ENCODE peak calls at places on chromosome 1, in nine cellular contexts. K is PC-3; R is GDM1; Q is naive thymus-derived CD4-positive, alpha-beta T cell; Z is DMS79; F is AG08396; A is activated T-cell treated with anti-CD3 and anti-CD28 coated beads, Interleukin-2, amount 50 U/mL, for 24 hours; M is GM12878; L is D341Med. O is an unnamed sample.

GRCh38 chr1:110223127-110223526 is 13.0 kb downstream of the KCNC4 start:
- DNase-seq in K (no peak), R (no peak), Q (no peak), Z (no peak), F (no peak), A (no peak), M (no peak), L (no peak), O (no peak)

GRCh38 chr1:205071801-205072200 is 12.5 kb downstream of the TMEM81 start:
- DNase-seq in K (no peak), R (no peak), Q (no peak), Z (no peak), F (no peak), A (peak), M (no peak), L (peak), O (peak)

GRCh38 chr1:170721621-170722020 is 57.7 kb downstream of the PRRX1 start:
- DNase-seq in K (no peak), R (no peak), Q (no peak), Z (no peak), F (no peak), A (no peak), M (no peak), L (no peak), O (no peak)

GRCh38 chr1:60620107-60620506 is 462.3 kb upstream of the NFIA start:
- DNase-seq in K (no peak), R (no peak), Q (no peak), Z (no peak), F (no peak), A (no peak), M (no peak), L (no peak), O (no peak)

GRCh38 chr1:24793762-24794161 is 48.5 kb downstream of the CLIC4 start:
- DNase-seq in K (no peak), R (no peak), Q (no peak), Z (no peak), F (peak), A (no peak), M (no peak), L (no peak), O (no peak)

GRCh38 chr1:226410958-226411357 is 3.1 kb upstream of the PARP1 start:
- DNase-seq in K (no peak), R (no peak), Q (no peak), Z (no peak), F (no peak), A (no peak), M (no peak), L (no peak), O (no peak)

GRCh38 chr1:156365754-156366153 is 3.3 kb upstream of the RHBG start:
- DNase-seq in K (no peak), R (no peak), Q (no peak), Z (no peak), F (no peak), A (no peak), M (no peak), L (no peak), O (no peak)

GRCh38 chr1:162632743-162633326 is 571 bp downstream of the DDR2 start:
- DNase-seq in K (no peak), R (no peak), Q (no peak), Z (no peak), F (no peak), A (no peak), M (no peak), L (no peak), O (no peak)

GRCh38 chr1:26471498-26472329 is 526 bp upstream of the HMGN2 start:
- DNase-seq in K (peak), R (peak), Q (no peak), Z (peak), F (peak), A (no peak), M (no peak), L (peak), O (peak)

GRCh38 chr1:167821969-167822685 is 91.8 kb downstream of the ADCY10 start:
- DNase-seq in K (no peak), R (no peak), Q (no peak), Z (peak), F (peak), A (no peak), M (no peak), L (no peak), O (no peak)